ENCODE peak calls at places on chromosome 20, in five cellular contexts. D is heart left ventricle; P is testis; Z is lower lobe of right lung; X is CD8-positive, alpha-beta T cell. E is an unnamed sample.
A peak's percentile ranks its signal among the peaks of the same experiment; 100 is the strongest.

GRCh38 chr20:18692453-18692852 is 104.6 kb downstream of the DTD1 start:
- DNase-seq in D (no peak), P (no peak), Z (no peak), X (no peak), E (no peak)

GRCh38 chr20:50311308-50312001 is 120.8 kb downstream of the CEBPB start:
- DNase-seq in D (no peak), P (no peak), Z (no peak), X (no peak), E (no peak)

GRCh38 chr20:9500121-9500911 is 14.1 kb upstream of the LAMP5 start:
- DNase-seq in D (no peak), P (no peak), Z (no peak), X (no peak), E (no peak)

GRCh38 chr20:39376788-39377187 is 414.6 kb downstream of the DHX35 start:
- DNase-seq in D (no peak), P (no peak), Z (no peak), X (no peak), E (no peak)

GRCh38 chr20:58956078-58956477 is 25.0 kb upstream of the NELFCD start:
- DNase-seq in D (no peak), P (no peak), Z (no peak), X (no peak), E (no peak)

GRCh38 chr20:49275634-49276033 is 2.2 kb downstream of the ZNFX1 start:
- DNase-seq in D (no peak), P (no peak), Z (no peak), X (no peak), E (no peak)

GRCh38 chr20:56347628-56348305 is 11.0 kb upstream of the FAM210B start:
- DNase-seq in D (no peak), P (no peak), Z (no peak), X (no peak), E (no peak)

GRCh38 chr20:51420111-51420510 is 122.4 kb downstream of the NFATC2 start:
- DNase-seq in D (no peak), P (no peak), Z (no peak), X (no peak), E (no peak)

GRCh38 chr20:48921883-48922867 is 664 bp downstream of the ARFGEF2 start:
- DNase-seq in D (peak; percentile 75), P (peak; percentile 49), Z (peak; percentile 78), X (no peak), E (peak; percentile 60)

GRCh38 chr20:56299362-56299761 is 50.8 kb downstream of the MC3R start:
- DNase-seq in D (no peak), P (peak; percentile 60), Z (no peak), X (no peak), E (peak; percentile 42)

GRCh38 chr20:1567392-1568165 is 10.1 kb upstream of the SIRPD start:
- DNase-seq in D (no peak), P (no peak), Z (no peak), X (no peak), E (no peak)

GRCh38 chr20:57556980-57557274 is 4.0 kb upstream of the PCK1 start:
- DNase-seq in D (no peak), P (no peak), Z (no peak), X (no peak), E (no peak)
- H3K4me1 ChIP-seq in D (no peaks in the 10 kb centered on the region), P (peaks cover 6% of the 10 kb centered on the region), Z (no peaks in the 10 kb centered on the region), X (no peaks in the 10 kb centered on the region), E (no peaks in the 10 kb centered on the region)

GRCh38 chr20:31967830-31968249 is at the start of gene XKR7:
- DNase-seq in D (no peak), P (no peak), Z (peak; percentile 50), X (no peak), E (no peak)
- H3K27ac ChIP-seq in D (no peak within 1 kb of the TSS), P (no peak within 1 kb of the TSS), Z (no peak within 1 kb of the TSS), X (no peak within 1 kb of the TSS), E (no peak within 1 kb of the TSS)

GRCh38 chr20:35618032-35618371 is 2.4 kb downstream of the SPAG4 start:
- DNase-seq in D (no peak), P (no peak), Z (no peak), X (no peak), E (no peak)

GRCh38 chr20:35615667-35616464 is at the start of gene SPAG4:
- DNase-seq in D (peak; percentile 99), P (peak; percentile 99), Z (peak; percentile 100), X (peak; percentile 100), E (peak; percentile 100)

GRCh38 chr20:35618372-35619131 is 2.9 kb downstream of the SPAG4 start:
- DNase-seq in D (peak; percentile 39), P (no peak), Z (peak; percentile 55), X (no peak), E (peak; percentile 56)

GRCh38 chr20:35617397-35618031 is 1.9 kb downstream of the SPAG4 start:
- DNase-seq in D (peak; percentile 67), P (peak; percentile 54), Z (peak; percentile 58), X (peak; percentile 35), E (peak; percentile 87)

GRCh38 chr20:35616465-35617396 is 1.1 kb downstream of the SPAG4 start:
- DNase-seq in D (peak; percentile 94), P (peak; percentile 88), Z (peak; percentile 93), X (peak; percentile 29), E (peak; percentile 71)
- H3K4me3 ChIP-seq in D (peak overlapping the region; percentile 65), P (peak overlapping the region; percentile 69), Z (peak overlapping the region; percentile 66), X (peak overlapping the region; percentile 52), E (peak overlapping the region; percentile 74)

GRCh38 chr20:32330555-32330897 is 27.6 kb upstream of the ASXL1 start:
- DNase-seq in D (no peak), P (no peak), Z (no peak), X (no peak), E (no peak)

GRCh38 chr20:32329817-32330554 is 28.1 kb upstream of the ASXL1 start:
- DNase-seq in D (no peak), P (no peak), Z (no peak), X (no peak), E (no peak)

GRCh38 chr20:32325706-32326506 is 32.2 kb upstream of the ASXL1 start:
- DNase-seq in D (no peak), P (no peak), Z (no peak), X (no peak), E (no peak)

GRCh38 chr20:32326507-32326851 is 31.7 kb upstream of the ASXL1 start:
- DNase-seq in D (no peak), P (no peak), Z (no peak), X (no peak), E (no peak)

DNA sequence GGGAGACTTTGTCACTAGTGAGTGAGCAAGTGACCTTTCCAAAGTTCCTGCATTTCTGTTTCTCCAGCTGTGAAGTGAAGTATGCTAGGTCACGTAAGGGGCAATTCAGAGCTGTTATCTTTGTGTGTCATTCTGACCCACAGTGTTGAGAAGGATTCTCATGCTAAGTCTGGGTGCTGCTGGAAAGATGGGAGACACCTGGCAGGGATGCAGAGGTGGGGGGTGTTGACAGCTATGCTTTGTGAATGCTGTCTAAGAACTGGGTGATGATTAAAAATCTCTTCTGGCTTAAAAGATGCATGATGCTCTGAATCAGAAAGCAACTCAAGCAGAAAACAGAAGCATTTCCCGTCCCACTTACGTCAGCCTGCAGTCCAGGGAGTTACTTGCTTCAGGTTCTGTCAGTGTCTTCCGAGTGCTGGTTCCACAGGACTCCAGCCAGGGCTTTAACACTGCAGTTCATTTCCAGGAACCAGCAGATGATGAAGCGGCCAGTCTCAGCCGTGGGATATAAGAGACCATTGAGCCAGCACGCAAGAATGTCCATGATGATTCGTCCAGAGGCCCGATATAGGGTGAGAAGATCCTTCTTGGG is 30.9 kb upstream of the ASXL1 start:
- DNase-seq in D (peak; percentile 28), P (no peak), Z (no peak), X (no peak), E (no peak)
- H3K4me1 ChIP-seq in D (peaks cover under 1% of the 10 kb centered on the region), P (no peaks in the 10 kb centered on the region), Z (peaks cover 16% of the 10 kb centered on the region), X (no peaks in the 10 kb centered on the region), E (peaks cover 26% of the 10 kb centered on the region)

GRCh38 chr20:31682927-31683326 is 39.7 kb downstream of the BCL2L1 start:
- DNase-seq in D (no peak), P (no peak), Z (no peak), X (no peak), E (no peak)

GRCh38 chr20:31681769-31682168 is 40.9 kb downstream of the BCL2L1 start:
- DNase-seq in D (no peak), P (no peak), Z (no peak), X (no peak), E (no peak)

GRCh38 chr20:31685853-31686641 is 36.6 kb downstream of the BCL2L1 start:
- DNase-seq in D (no peak), P (no peak), Z (no peak), X (no peak), E (peak; percentile 51)

GRCh38 chr20:31682352-31682751 is 40.3 kb downstream of the BCL2L1 start:
- DNase-seq in D (no peak), P (no peak), Z (no peak), X (no peak), E (no peak)

DNA sequence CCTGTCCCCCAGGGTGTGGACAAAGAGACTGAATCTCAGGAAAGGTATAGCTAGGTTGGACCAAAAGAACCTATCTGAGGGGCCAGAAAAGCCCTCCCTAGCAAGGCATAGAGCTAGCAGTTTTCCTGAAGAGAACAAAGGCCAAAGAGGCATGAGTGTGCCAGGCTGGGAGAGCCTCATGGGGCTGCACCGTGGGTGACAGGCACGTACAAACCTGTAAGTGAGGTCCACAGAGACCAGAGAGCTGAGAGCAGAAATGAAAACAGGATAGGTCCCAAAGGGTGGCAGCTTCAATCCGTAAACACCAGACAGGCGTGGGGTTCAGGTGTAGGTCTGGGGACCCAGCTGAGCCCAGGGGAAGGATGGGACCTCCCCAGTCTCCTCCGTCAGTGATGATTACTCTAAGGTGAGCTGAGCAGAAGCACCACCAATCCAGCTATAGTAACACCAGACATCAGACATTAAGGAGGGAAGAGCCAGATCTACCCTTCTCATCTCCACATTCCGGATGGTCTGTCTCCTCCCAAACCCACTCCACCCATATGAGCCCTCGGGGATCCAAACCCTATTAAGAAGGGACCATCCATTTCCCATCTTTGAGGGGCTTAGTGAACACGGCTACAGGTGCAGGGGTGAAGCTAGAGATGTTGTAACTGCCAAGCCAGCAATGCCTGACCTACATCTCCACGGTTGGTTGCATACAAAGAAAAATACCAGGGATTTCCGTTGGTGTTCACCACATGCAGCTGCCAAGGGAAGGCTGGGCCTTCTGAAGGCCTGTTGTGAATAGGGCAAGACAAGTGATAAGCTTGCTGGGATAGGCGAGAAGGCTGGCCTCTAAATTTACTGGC is 38.3 kb downstream of the BCL2L1 start:
- DNase-seq in D (no peak), P (no peak), Z (no peak), X (no peak), E (peak; percentile 77)
- H3K27ac ChIP-seq in D (no peak overlapping the region), P (no peak overlapping the region), Z (peak overlapping the region; percentile 20), X (no peak overlapping the region), E (peak overlapping the region; percentile 99)

DNA sequence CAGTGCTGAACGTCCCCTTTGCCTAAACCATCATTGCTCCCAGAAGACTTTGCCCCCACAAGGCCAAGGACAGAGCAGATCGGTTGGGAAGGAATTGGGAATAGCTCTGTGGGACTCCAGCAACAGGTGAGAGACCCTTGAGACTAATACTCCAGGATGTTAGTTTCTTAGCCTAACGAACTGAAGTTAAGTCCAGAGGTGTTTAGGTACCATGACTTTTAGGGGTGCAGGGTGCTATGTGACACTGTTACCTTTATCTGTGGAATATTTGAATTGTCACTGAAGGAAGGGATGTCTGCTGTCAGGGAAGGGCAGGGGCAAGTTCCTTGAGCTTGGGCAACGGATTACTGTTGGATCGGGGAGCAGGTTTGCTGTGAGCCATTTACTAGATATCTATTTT is 1.9 kb downstream of the BLCAP start:
- DNase-seq in D (no peak), P (no peak), Z (no peak), X (no peak), E (no peak)
- H3K4me3 ChIP-seq in D (peak overlapping the region; percentile 100), P (no peak overlapping the region), Z (peak overlapping the region; percentile 74), X (no peak overlapping the region), E (peak overlapping the region; percentile 84)